ENCODE peak calls at places on chromosomes 2 and 18, in five cellular contexts. One of them, this sample, is unnamed.

GRCh38 chr18:21393986-21394385 is 152.0 kb downstream of the GREB1L start:
- DNase-seq in AG04450: no peak
- DNase-seq in HCT116: no peak
- DNase-seq in lower leg skin: no peak
- DNase-seq in cardiac muscle cell: peak
- DNase-seq in this sample: no peak

GRCh38 chr2:30584116-30584515 is 137.1 kb downstream of the LCLAT1 start:
- DNase-seq in lower leg skin: no peak
- DNase-seq in cardiac muscle cell: no peak
- DNase-seq in HCT116: no peak
- DNase-seq in AG04450: no peak
- DNase-seq in this sample: no peak

GRCh38 chr2:59236723-59237122 is 995.6 kb upstream of the FANCL start:
- DNase-seq in AG04450: no peak
- DNase-seq in lower leg skin: no peak
- DNase-seq in HCT116: no peak
- DNase-seq in cardiac muscle cell: peak
- DNase-seq in this sample: no peak

GRCh38 chr2:238872628-238873400 is 24.9 kb downstream of the TWIST2 start:
- DNase-seq in lower leg skin: no peak
- DNase-seq in AG04450: no peak
- DNase-seq in HCT116: no peak
- DNase-seq in cardiac muscle cell: no peak
- DNase-seq in this sample: no peak

GRCh38 chr2:68284896-68285295 is 32.6 kb upstream of the PPP3R1 start:
- DNase-seq in cardiac muscle cell: peak
- DNase-seq in AG04450: no peak
- DNase-seq in lower leg skin: peak
- DNase-seq in HCT116: no peak
- DNase-seq in this sample: no peak

GRCh38 chr2:27638709-27639108 is 9.9 kb downstream of the GPN1 start:
- DNase-seq in cardiac muscle cell: no peak
- DNase-seq in lower leg skin: no peak
- DNase-seq in AG04450: peak
- DNase-seq in HCT116: no peak
- DNase-seq in this sample: no peak

GRCh38 chr2:31337860-31338259 is 76.7 kb downstream of the XDH start:
- DNase-seq in cardiac muscle cell: peak
- DNase-seq in HCT116: no peak
- DNase-seq in AG04450: peak
- DNase-seq in lower leg skin: no peak
- DNase-seq in this sample: no peak

GRCh38 chr2:232385660-232386489 is 7.3 kb downstream of the ALPP start:
- DNase-seq in cardiac muscle cell: peak
- DNase-seq in lower leg skin: no peak
- DNase-seq in HCT116: peak
- DNase-seq in AG04450: peak
- DNase-seq in this sample: no peak

GRCh38 chr2:45836740-45837139 is 185.3 kb downstream of the PRKCE start:
- DNase-seq in AG04450: no peak
- DNase-seq in lower leg skin: no peak
- DNase-seq in HCT116: no peak
- DNase-seq in cardiac muscle cell: no peak
- DNase-seq in this sample: no peak

GRCh38 chr2:110977388-110977787 is 143.3 kb upstream of the BCL2L11 start:
- DNase-seq in lower leg skin: no peak
- DNase-seq in cardiac muscle cell: no peak
- DNase-seq in HCT116: no peak
- DNase-seq in AG04450: no peak
- DNase-seq in this sample: no peak

GRCh38 chr2:118431586-118431985 is 343.3 kb downstream of the INSIG2 start:
- DNase-seq in HCT116: no peak
- DNase-seq in cardiac muscle cell: no peak
- DNase-seq in lower leg skin: no peak
- DNase-seq in AG04450: no peak
- DNase-seq in this sample: no peak

GRCh38 chr18:79680100-79680879 is 687 bp downstream of the CTDP1 start:
- DNase-seq in cardiac muscle cell: peak
- DNase-seq in AG04450: no peak
- DNase-seq in HCT116: no peak
- DNase-seq in lower leg skin: peak
- DNase-seq in this sample: no peak

GRCh38 chr2:175011505-175011904 is 6.3 kb upstream of the CHN1 start:
- DNase-seq in HCT116: no peak
- DNase-seq in AG04450: no peak
- DNase-seq in cardiac muscle cell: no peak
- DNase-seq in lower leg skin: no peak
- DNase-seq in this sample: no peak

GRCh38 chr18:50340078-50340477 is 34.8 kb upstream of the SKA1 start:
- DNase-seq in lower leg skin: no peak
- DNase-seq in HCT116: no peak
- DNase-seq in cardiac muscle cell: no peak
- DNase-seq in AG04450: no peak
- DNase-seq in this sample: no peak

GRCh38 chr2:157572725-157573124 is 55.9 kb downstream of the ACVR1C start:
- DNase-seq in lower leg skin: no peak
- DNase-seq in AG04450: no peak
- DNase-seq in HCT116: peak
- DNase-seq in cardiac muscle cell: no peak
- DNase-seq in this sample: no peak

GRCh38 chr2:58240595-58240937 is 559 bp downstream of the FANCL start:
- DNase-seq in cardiac muscle cell: peak
- DNase-seq in AG04450: no peak
- DNase-seq in HCT116: peak
- DNase-seq in lower leg skin: no peak
- DNase-seq in this sample: peak

GRCh38 chr2:36356199-36356989 is 816 bp downstream of the CRIM1 start:
- DNase-seq in lower leg skin: no peak
- DNase-seq in HCT116: no peak
- DNase-seq in AG04450: no peak
- DNase-seq in cardiac muscle cell: peak
- DNase-seq in this sample: no peak

GRCh38 chr18:11167778-11168177 is 18.4 kb upstream of the PIEZO2 start:
- DNase-seq in cardiac muscle cell: peak
- DNase-seq in lower leg skin: no peak
- DNase-seq in HCT116: no peak
- DNase-seq in AG04450: peak
- DNase-seq in this sample: no peak

GRCh38 chr2:164967349-164967748 is 12.0 kb upstream of the SLC38A11 start:
- DNase-seq in AG04450: no peak
- DNase-seq in lower leg skin: no peak
- DNase-seq in HCT116: no peak
- DNase-seq in cardiac muscle cell: no peak
- DNase-seq in this sample: peak

GRCh38 chr2:131039908-131040660 is 53.2 kb downstream of the FAM168B start:
- DNase-seq in HCT116: no peak
- DNase-seq in lower leg skin: peak
- DNase-seq in AG04450: no peak
- DNase-seq in cardiac muscle cell: peak
- DNase-seq in this sample: no peak

DNA sequence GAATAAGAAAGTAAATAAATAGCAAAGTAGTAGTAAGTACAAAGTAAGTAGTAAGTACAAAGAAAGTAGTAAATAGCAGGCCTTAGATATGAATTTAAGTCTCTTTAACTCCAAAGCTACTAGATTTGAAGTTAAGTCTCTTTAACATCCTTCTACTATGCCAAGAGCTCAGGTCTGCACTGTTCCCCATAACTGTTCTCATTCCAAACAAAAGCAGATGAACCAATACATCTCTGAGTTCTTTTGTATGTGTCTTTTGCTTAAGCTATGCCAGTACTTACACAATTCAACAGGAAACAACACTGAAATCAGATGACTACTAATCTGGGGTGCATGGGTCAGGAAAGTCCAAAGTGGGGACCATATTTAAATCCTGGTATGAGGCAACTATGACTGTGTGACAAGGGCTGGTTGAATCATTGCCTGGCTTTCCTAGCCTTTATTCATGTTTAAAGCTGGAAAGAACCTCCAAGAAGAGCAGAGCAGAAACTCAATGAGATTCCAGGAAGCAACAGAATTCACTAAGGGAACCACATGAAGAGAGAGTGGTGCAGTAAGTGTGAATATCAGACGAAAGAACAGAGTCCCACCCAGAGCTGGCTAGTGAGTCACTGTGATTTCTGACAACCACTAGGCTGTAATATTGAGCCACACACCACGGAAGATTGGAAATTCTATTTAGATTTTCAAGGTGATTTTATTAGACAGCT is 51.0 kb upstream of the CYP26B1 start:
- DNase-seq in AG04450: no peak
- DNase-seq in cardiac muscle cell: peak
- DNase-seq in HCT116: no peak
- DNase-seq in lower leg skin: no peak
- DNase-seq in this sample: peak
- TF ChIP-seq CTCF in AG04450: peak
- TF ChIP-seq CTCF in cardiac muscle cell: peak
- TF ChIP-seq CTCF in HCT116: no peak
- TF ChIP-seq CTCF in lower leg skin: no peak
- TF ChIP-seq CTCF in this sample: peak

GRCh38 chr2:161488879-161489278 is 72.8 kb downstream of the TBR1 start:
- DNase-seq in AG04450: no peak
- DNase-seq in lower leg skin: no peak
- DNase-seq in HCT116: no peak
- DNase-seq in cardiac muscle cell: no peak
- DNase-seq in this sample: no peak
- H3K4me3 ChIP-seq in AG04450: no peak
- H3K4me3 ChIP-seq in lower leg skin: no peak
- H3K4me3 ChIP-seq in HCT116: no peak
- H3K4me3 ChIP-seq in cardiac muscle cell: no peak
- H3K4me3 ChIP-seq in this sample: no peak

GRCh38 chr2:65071499-65072180 is 15.4 kb downstream of the CEP68 start:
- DNase-seq in lower leg skin: no peak
- DNase-seq in HCT116: no peak
- DNase-seq in AG04450: no peak
- DNase-seq in cardiac muscle cell: peak
- DNase-seq in this sample: no peak
- TF ChIP-seq CTCF in lower leg skin: no peak
- TF ChIP-seq CTCF in HCT116: peak
- TF ChIP-seq CTCF in AG04450: peak
- TF ChIP-seq CTCF in cardiac muscle cell: peak
- TF ChIP-seq CTCF in this sample: peak

GRCh38 chr2:33212151-33212550 is 264.3 kb upstream of the RASGRP3 start:
- DNase-seq in AG04450: peak
- DNase-seq in cardiac muscle cell: peak
- DNase-seq in lower leg skin: no peak
- DNase-seq in HCT116: no peak
- DNase-seq in this sample: no peak

GRCh38 chr2:33208400-33208799 is 261.6 kb downstream of the LTBP1 start:
- DNase-seq in cardiac muscle cell: no peak
- DNase-seq in lower leg skin: no peak
- DNase-seq in AG04450: no peak
- DNase-seq in HCT116: no peak
- DNase-seq in this sample: no peak

GRCh38 chr2:33213244-33213643 is 263.2 kb upstream of the RASGRP3 start:
- DNase-seq in HCT116: no peak
- DNase-seq in lower leg skin: no peak
- DNase-seq in cardiac muscle cell: no peak
- DNase-seq in AG04450: no peak
- DNase-seq in this sample: no peak

GRCh38 chr2:33209976-33210375 is 263.2 kb downstream of the LTBP1 start:
- DNase-seq in lower leg skin: no peak
- DNase-seq in HCT116: no peak
- DNase-seq in cardiac muscle cell: peak
- DNase-seq in AG04450: no peak
- DNase-seq in this sample: no peak

GRCh38 chr2:33210626-33211025 is 263.9 kb downstream of the LTBP1 start:
- DNase-seq in cardiac muscle cell: peak
- DNase-seq in HCT116: no peak
- DNase-seq in AG04450: peak
- DNase-seq in lower leg skin: no peak
- DNase-seq in this sample: peak
- H3K4me3 ChIP-seq in cardiac muscle cell: no peak
- H3K4me3 ChIP-seq in HCT116: no peak
- H3K4me3 ChIP-seq in AG04450: no peak
- H3K4me3 ChIP-seq in lower leg skin: no peak
- H3K4me3 ChIP-seq in this sample: no peak

DNA sequence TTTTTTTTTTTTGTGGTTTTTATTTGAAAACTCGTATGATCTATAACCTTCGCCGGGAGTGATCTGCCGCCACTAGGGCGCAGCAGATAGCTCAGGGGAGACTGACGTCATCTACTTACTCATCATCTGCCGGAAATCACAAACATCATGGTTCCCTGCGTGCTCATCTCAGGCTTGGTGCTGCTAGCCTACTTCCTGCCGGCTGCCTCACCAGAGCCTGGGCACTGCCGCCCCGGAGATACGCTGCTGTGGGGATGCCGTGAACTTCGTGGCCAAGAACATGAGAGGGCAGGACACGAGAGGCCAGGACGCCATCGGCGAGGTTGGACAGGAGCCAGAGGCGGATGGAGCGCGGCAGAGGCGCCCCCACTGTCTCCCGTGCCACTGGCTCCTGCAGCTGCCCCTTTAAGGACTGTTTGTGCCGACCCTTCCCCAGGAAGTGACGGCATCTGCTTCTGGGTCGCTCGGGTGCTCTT is 68.8 kb downstream of the DOK6 start:
- DNase-seq in AG04450: no peak
- DNase-seq in HCT116: peak
- DNase-seq in lower leg skin: no peak
- DNase-seq in cardiac muscle cell: peak
- DNase-seq in this sample: no peak
- TF ChIP-seq CTCF in AG04450: peak
- TF ChIP-seq CTCF in HCT116: peak
- TF ChIP-seq CTCF in lower leg skin: no peak
- TF ChIP-seq CTCF in cardiac muscle cell: peak
- TF ChIP-seq CTCF in this sample: peak

GRCh38 chr2:240558229-240558885 is 569 bp upstream of the ANKMY1 start:
- DNase-seq in lower leg skin: peak
- DNase-seq in HCT116: no peak
- DNase-seq in AG04450: no peak
- DNase-seq in cardiac muscle cell: no peak
- DNase-seq in this sample: no peak
- H3K4me3 ChIP-seq in lower leg skin: no peak
- H3K4me3 ChIP-seq in HCT116: no peak
- H3K4me3 ChIP-seq in AG04450: peak
- H3K4me3 ChIP-seq in cardiac muscle cell: peak
- H3K4me3 ChIP-seq in this sample: peak

DNA sequence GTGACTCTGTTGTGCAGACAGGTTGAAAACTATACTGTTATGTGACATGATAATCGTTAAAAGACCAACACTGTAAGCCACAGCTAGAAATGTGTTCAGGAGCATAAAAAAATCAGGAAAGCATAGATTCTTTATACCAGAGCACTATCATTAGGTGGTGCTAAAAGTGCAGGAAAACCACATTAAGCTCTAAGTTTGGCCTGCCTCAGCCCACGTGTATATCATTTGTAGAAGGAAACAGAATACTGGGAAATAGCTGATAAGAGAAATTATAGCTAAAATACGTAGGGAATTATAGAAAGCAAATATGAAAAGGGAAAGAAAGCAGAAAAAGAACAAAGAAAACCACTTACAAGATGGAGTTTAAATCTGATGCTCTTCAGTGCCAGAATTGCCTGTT is 26.5 kb upstream of the C2orf74 start:
- DNase-seq in AG04450: no peak
- DNase-seq in HCT116: peak
- DNase-seq in lower leg skin: no peak
- DNase-seq in cardiac muscle cell: peak
- DNase-seq in this sample: no peak
- TF ChIP-seq CTCF in AG04450: peak
- TF ChIP-seq CTCF in HCT116: peak
- TF ChIP-seq CTCF in lower leg skin: no peak
- TF ChIP-seq CTCF in cardiac muscle cell: peak
- TF ChIP-seq CTCF in this sample: peak

GRCh38 chr2:86703704-86704370 is 16.3 kb upstream of the RMND5A start:
- DNase-seq in HCT116: peak
- DNase-seq in AG04450: no peak
- DNase-seq in lower leg skin: peak
- DNase-seq in cardiac muscle cell: peak
- DNase-seq in this sample: no peak
- H3K4me3 ChIP-seq in HCT116: peak
- H3K4me3 ChIP-seq in AG04450: no peak
- H3K4me3 ChIP-seq in lower leg skin: no peak
- H3K4me3 ChIP-seq in cardiac muscle cell: no peak
- H3K4me3 ChIP-seq in this sample: no peak